ENCODE peak calls at places on chromosome 21, in nine cellular contexts. I is NCI-H1105; K is NCI-H1694; G is activated T-helper 1 cell treated with anti-CD3 and anti-CD28 coated beads, Interleukin-2, amount 50 U/mL, for 16 hours; C is posterior cingulate gyrus; T is CD8-positive, alpha-beta T cell; Q is foreskin fibroblast; E is GM03348; S is upper lobe of right lung. Z is an unnamed sample.

GRCh38 chr21:37647781-37648180 is 268.5 kb downstream of the KCNJ6 start:
- DNase-seq in I (no peak), T (no peak), Q (no peak), G (no peak), K (no peak), S (no peak), C (no peak), E (no peak), Z (no peak)

GRCh38 chr21:45555557-45556301 is 13.5 kb upstream of the SLC19A1 start:
- DNase-seq in G (peak), K (no peak), T (peak), I (peak), E (peak), Q (peak), C (no peak), S (peak), Z (peak)

GRCh38 chr21:42235593-42235992 is 16.7 kb downstream of the ABCG1 start:
- DNase-seq in E (no peak), S (no peak), Q (no peak), T (no peak), I (no peak), K (no peak), G (no peak), C (no peak), Z (no peak)

GRCh38 chr21:36246080-36246631 is 73.8 kb upstream of the MORC3 start:
- DNase-seq in C (no peak), T (no peak), G (no peak), K (no peak), I (no peak), S (peak), Q (no peak), E (no peak), Z (no peak)

GRCh38 chr21:43716376-43717165 is 2.4 kb upstream of the PDXK start:
- DNase-seq in C (no peak), S (no peak), E (peak), K (no peak), Q (peak), I (no peak), T (no peak), G (no peak), Z (no peak)

GRCh38 chr21:41437754-41438153 is 11.7 kb downstream of the MX1 start:
- DNase-seq in C (no peak), I (no peak), E (no peak), Q (no peak), K (no peak), G (no peak), S (no peak), T (no peak), Z (no peak)

GRCh38 chr21:35414511-35415139 is 365.5 kb upstream of the RUNX1 start:
- DNase-seq in S (no peak), C (no peak), G (no peak), T (no peak), I (no peak), E (no peak), Q (no peak), K (no peak), Z (no peak)

GRCh38 chr21:24275613-24276012 is 1331.7 kb downstream of the MRPL39 start:
- DNase-seq in S (no peak), Q (no peak), C (no peak), I (no peak), G (no peak), T (no peak), K (no peak), E (no peak), Z (no peak)

GRCh38 chr21:43903451-43904091 is 38.5 kb downstream of the AGPAT3 start:
- DNase-seq in I (no peak), Q (peak), G (no peak), K (no peak), E (no peak), S (peak), C (no peak), T (no peak), Z (peak)

GRCh38 chr21:25944672-25945213 is 210.0 kb downstream of the GABPA start:
- DNase-seq in E (peak), G (no peak), I (no peak), K (no peak), C (no peak), S (no peak), Q (peak), T (no peak), Z (no peak)

GRCh38 chr21:44403106-44404020 is 49.9 kb downstream of the TRPM2 start:
- DNase-seq in C (no peak), T (no peak), Q (no peak), K (no peak), G (no peak), S (peak), E (no peak), I (no peak), Z (no peak)

GRCh38 chr21:35924714-35925301 is 135.5 kb downstream of the SETD4 start:
- DNase-seq in K (no peak), S (no peak), Q (peak), G (no peak), I (no peak), C (no peak), T (no peak), E (peak), Z (no peak)

GRCh38 chr21:37338671-37339526 is 27.7 kb upstream of the DYRK1A start:
- DNase-seq in Q (peak), I (no peak), E (peak), C (no peak), S (no peak), T (no peak), G (no peak), K (peak), Z (no peak)

GRCh38 chr21:39666026-39666425 is 53.3 kb downstream of the B3GALT5 start:
- DNase-seq in I (no peak), S (no peak), Q (no peak), C (no peak), T (no peak), E (no peak), K (no peak), G (no peak), Z (no peak)

GRCh38 chr21:35895598-35895997 is 164.7 kb downstream of the SETD4 start:
- DNase-seq in E (no peak), T (no peak), Q (no peak), S (no peak), K (no peak), I (no peak), G (no peak), C (no peak), Z (no peak)

GRCh38 chr21:38984982-38985422 is 179.3 kb downstream of the ETS2 start:
- DNase-seq in I (no peak), S (no peak), K (no peak), C (no peak), T (no peak), Q (peak), E (peak), G (no peak), Z (no peak)

GRCh38 chr21:42609806-42610205 is 43.6 kb upstream of the PDE9A start:
- DNase-seq in I (no peak), E (no peak), K (no peak), T (peak), C (no peak), Q (no peak), G (no peak), S (peak), Z (no peak)

GRCh38 chr21:42567861-42568260 is 54.2 kb downstream of the SLC37A1 start:
- DNase-seq in T (no peak), Q (no peak), I (no peak), C (no peak), E (no peak), S (peak), K (no peak), G (no peak), Z (no peak)

GRCh38 chr21:20272791-20273362 is 725.3 kb upstream of the NCAM2 start:
- DNase-seq in T (no peak), K (no peak), C (no peak), G (no peak), E (no peak), Q (no peak), I (no peak), S (no peak), Z (no peak)

GRCh38 chr21:36676039-36676950 is 22.6 kb upstream of the SIM2 start:
- DNase-seq in E (no peak), K (no peak), C (no peak), I (no peak), T (no peak), S (no peak), Q (no peak), G (no peak), Z (no peak)

GRCh38 chr21:38958940-38959685 is 153.4 kb downstream of the ETS2 start:
- DNase-seq in Q (peak), S (no peak), T (no peak), G (no peak), E (peak), K (no peak), C (no peak), I (no peak), Z (no peak)

GRCh38 chr21:29378814-29379213 is 80.1 kb downstream of the BACH1 start:
- DNase-seq in T (no peak), K (no peak), E (no peak), S (no peak), G (no peak), Q (peak), C (no peak), I (no peak), Z (no peak)

GRCh38 chr21:15365751-15366392 is 301.1 kb upstream of the NRIP1 start:
- DNase-seq in G (no peak), C (no peak), Q (no peak), K (no peak), T (no peak), E (no peak), I (no peak), S (no peak), Z (no peak)

GRCh38 chr21:39114871-39115658 is 68.2 kb downstream of the PSMG1 start:
- DNase-seq in S (no peak), K (no peak), E (peak), T (no peak), I (no peak), C (no peak), Q (peak), G (no peak), Z (no peak)

GRCh38 chr21:46171585-46171984 is 12.7 kb downstream of the SPATC1L start:
- DNase-seq in G (no peak), Q (no peak), S (no peak), T (no peak), E (no peak), K (no peak), C (no peak), I (no peak), Z (no peak)

GRCh38 chr21:42209801-42210479 is 9.0 kb upstream of the ABCG1 start:
- DNase-seq in Q (peak), I (no peak), S (no peak), K (no peak), E (no peak), T (no peak), C (no peak), G (no peak), Z (no peak)

GRCh38 chr21:36613064-36613463 is 85.9 kb upstream of the SIM2 start:
- DNase-seq in I (no peak), G (no peak), E (no peak), S (no peak), Q (no peak), K (no peak), C (no peak), T (no peak), Z (no peak)

GRCh38 chr21:38773108-38774061 is 32.3 kb upstream of the ETS2 start:
- DNase-seq in I (no peak), S (no peak), Q (peak), G (no peak), E (peak), T (no peak), C (no peak), K (no peak), Z (no peak)

GRCh38 chr21:42407476-42407875 is 3.8 kb downstream of the UBASH3A start:
- DNase-seq in I (no peak), C (no peak), K (no peak), S (peak), T (no peak), G (no peak), E (no peak), Q (no peak), Z (no peak)

GRCh38 chr21:28916150-28916893 is 76.4 kb downstream of the LTN1 start:
- DNase-seq in G (no peak), T (no peak), I (no peak), E (no peak), C (no peak), K (no peak), Q (no peak), S (no peak), Z (no peak)

GRCh38 chr21:45562965-45563364 is 20.7 kb upstream of the SLC19A1 start:
- DNase-seq in K (no peak), I (no peak), T (no peak), C (no peak), Q (no peak), E (no peak), S (no peak), G (no peak), Z (no peak)

GRCh38 chr21:45076245-45076661 is 1.9 kb downstream of the ADARB1 start:
- DNase-seq in E (peak), C (no peak), T (no peak), Q (no peak), I (no peak), G (no peak), S (no peak), K (no peak), Z (no peak)

GRCh38 chr21:44925027-44925755 is 4.5 kb upstream of the ITGB2 start:
- DNase-seq in Q (peak), G (no peak), C (no peak), E (peak), S (no peak), K (no peak), I (no peak), T (no peak), Z (no peak)

GRCh38 chr21:42364304-42364865 is 1.9 kb downstream of the TFF1 start:
- DNase-seq in G (no peak), E (no peak), C (no peak), K (no peak), Q (no peak), I (no peak), T (no peak), S (no peak), Z (no peak)

GRCh38 chr21:45129231-45129923 is 55.0 kb downstream of the ADARB1 start:
- DNase-seq in K (no peak), T (no peak), C (no peak), I (no peak), E (peak), G (no peak), S (no peak), Q (peak), Z (peak)

GRCh38 chr21:41966341-41966833 is 12.6 kb upstream of the C2CD2 start:
- DNase-seq in G (no peak), S (no peak), K (no peak), C (no peak), E (no peak), T (no peak), Q (no peak), I (no peak), Z (no peak)

GRCh38 chr21:45030637-45031218 is 43.7 kb upstream of the ADARB1 start:
- DNase-seq in T (no peak), Q (peak), K (no peak), S (no peak), E (peak), G (no peak), I (no peak), C (no peak), Z (no peak)